ENCODE peak calls at places on chromosome 20, in nine cellular contexts. P, Q, U, D, C, A, M, O and W are unnamed samples. For H3K27me3, the result is how much of the 10 kb centered on the place peaks cover.

GRCh38 chr20:44728835-44729342 is 13.7 kb downstream of the CCN5 start:
- DNase-seq in D (peak), P (peak), U (peak), M (peak), Q (no peak), O (peak), A (peak), C (no peak), W (no peak)

GRCh38 chr20:43584448-43585138 is 6.1 kb upstream of the IFT52 start:
- DNase-seq in C (peak), A (no peak), M (no peak), U (peak), Q (no peak), D (no peak), O (no peak), P (no peak), W (no peak)

GRCh38 chr20:44038681-44039123 is 124.0 kb downstream of the TOX2 start:
- DNase-seq in C (no peak), M (peak), A (no peak), U (no peak), O (no peak), D (no peak), P (no peak), Q (no peak), W (no peak)

GRCh38 chr20:5996765-5997164 is 46.3 kb downstream of the MCM8 start:
- DNase-seq in D (no peak), O (no peak), U (no peak), P (peak), Q (no peak), C (no peak), M (no peak), A (no peak), W (no peak)

GRCh38 chr20:25466846-25467245 is 59.4 kb downstream of the GINS1 start:
- DNase-seq in Q (no peak), M (no peak), P (no peak), C (no peak), U (no peak), A (no peak), O (no peak), D (no peak), W (no peak)

GRCh38 chr20:4472906-4473305 is 248.8 kb upstream of the PRND start:
- DNase-seq in Q (no peak), A (no peak), O (no peak), M (no peak), U (no peak), C (no peak), P (no peak), D (no peak), W (no peak)

GRCh38 chr20:846894-847278 is 13.4 kb downstream of the FAM110A start:
- DNase-seq in M (no peak), P (no peak), A (no peak), D (peak), U (no peak), Q (no peak), O (peak), C (no peak), W (no peak)

GRCh38 chr20:40683221-40683893 is 5.7 kb downstream of the MAFB start:
- DNase-seq in M (no peak), Q (no peak), C (peak), A (no peak), D (peak), P (peak), O (peak), U (no peak), W (no peak)

GRCh38 chr20:16048881-16049280 is 524.4 kb downstream of the KIF16B start:
- DNase-seq in P (no peak), M (no peak), C (no peak), O (no peak), U (no peak), D (no peak), Q (no peak), A (no peak), W (no peak)

GRCh38 chr20:58511861-58512260 is 3.3 kb downstream of the APCDD1L start:
- DNase-seq in C (no peak), A (no peak), D (no peak), M (no peak), Q (no peak), P (no peak), O (no peak), U (no peak), W (no peak)

GRCh38 chr20:47970282-47970903 is 185.1 kb upstream of the SULF2 start:
- DNase-seq in M (no peak), U (no peak), D (no peak), C (no peak), O (no peak), A (no peak), P (no peak), Q (no peak), W (no peak)
- TF ChIP-seq CTCF in M (no peak), U (no peak), D (no peak), C (no peak), O (no peak), A (no peak), P (no peak), Q (no peak), W (no peak)

GRCh38 chr20:62637110-62637509 is 5.2 kb upstream of the SLCO4A1 start:
- DNase-seq in M (no peak), U (no peak), D (no peak), P (no peak), Q (no peak), O (peak), A (no peak), C (no peak), W (no peak)
- H3K27me3 ChIP-seq in M (under half), U (half or more), D (under half), P (half or more), Q (under half), O (under half), A (under half), C (under half), W (under half)

DNA sequence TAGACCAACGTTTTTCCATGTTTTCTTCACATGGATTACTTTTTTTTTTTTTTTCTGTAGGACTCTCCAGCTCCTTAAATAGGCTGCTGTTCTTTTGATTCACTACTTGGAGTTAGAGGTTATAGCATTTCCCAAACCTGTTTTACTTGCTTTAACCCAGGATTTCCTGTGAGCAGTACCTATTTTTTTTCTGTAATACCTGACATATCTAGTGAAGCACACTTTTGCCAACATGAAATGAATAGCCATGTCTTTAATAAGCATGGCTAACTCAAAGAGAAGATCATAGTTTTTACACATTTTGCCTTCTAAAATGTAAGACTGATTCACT is 137.0 kb downstream of the FOXA2 start:
- DNase-seq in D (no peak), P (no peak), Q (no peak), M (no peak), C (no peak), A (no peak), O (no peak), U (no peak), W (no peak)
- H3K27ac ChIP-seq in D (peak), P (no peak), Q (no peak), M (no peak), C (no peak), A (no peak), O (no peak), U (no peak), W (no peak)

DNA sequence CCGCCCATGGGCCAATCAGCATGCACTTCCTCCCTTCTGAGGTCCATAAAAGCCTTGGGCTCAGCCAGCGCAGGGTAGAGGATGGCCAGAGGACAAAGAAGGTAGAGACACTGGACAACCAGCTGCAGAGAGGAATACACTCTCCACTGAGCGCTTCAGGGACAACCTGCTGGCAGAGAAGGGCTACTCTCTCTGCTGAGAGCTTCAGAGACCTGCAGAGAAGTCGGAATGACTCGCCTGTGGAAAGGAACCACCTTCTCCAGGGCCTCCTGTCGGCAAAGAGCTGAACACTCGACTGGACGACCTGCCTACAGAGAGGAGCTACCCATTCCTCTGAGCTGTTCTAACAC is 31.4 kb upstream of the SLA2 start:
- DNase-seq in M (no peak), U (no peak), P (no peak), A (no peak), D (no peak), Q (no peak), O (no peak), C (no peak), W (no peak)
- TF ChIP-seq CTCF in M (no peak), U (no peak), P (peak), A (no peak), D (no peak), Q (no peak), O (no peak), C (no peak), W (no peak)

GRCh38 chr20:49573900-49574416 is 6.0 kb upstream of the PTGIS start:
- DNase-seq in O (no peak), D (no peak), Q (no peak), M (no peak), A (no peak), P (no peak), U (peak), C (no peak), W (no peak)
- H3K27me3 ChIP-seq in O (under half), D (under half), Q (under half), M (under half), A (under half), P (under half), U (under half), C (under half), W (under half)

DNA sequence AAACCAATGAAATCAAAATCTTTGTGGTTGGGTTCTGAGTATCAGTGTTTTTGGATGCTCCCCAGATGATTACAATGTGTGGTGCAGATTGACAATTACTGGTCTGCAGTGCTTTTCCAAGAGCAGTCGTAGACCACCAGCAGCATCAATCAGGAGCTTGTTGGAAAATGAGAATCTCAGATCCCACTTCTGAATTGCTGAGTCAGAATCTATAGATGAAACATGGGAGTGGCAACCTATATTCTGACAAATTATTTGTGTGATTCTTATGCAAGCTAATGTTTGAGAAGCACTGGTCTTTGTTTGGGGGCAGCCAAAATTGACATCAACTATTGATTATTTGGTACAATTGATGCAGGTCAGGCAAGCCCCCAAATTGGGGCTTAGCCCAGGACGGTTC is 539.9 kb upstream of the BTBD3 start:
- DNase-seq in M (no peak), C (no peak), P (no peak), Q (no peak), D (no peak), O (no peak), U (no peak), A (no peak), W (no peak)
- H3K27ac ChIP-seq in M (no peak), C (no peak), P (no peak), Q (no peak), D (no peak), O (no peak), U (no peak), A (no peak), W (no peak)